ENCODE peak calls at places on chromosomes 12 and 14, in five cellular contexts. X, L, R, M and N are unnamed samples.

GRCh38 chr12:32155911-32156585 is 49.4 kb downstream of the BICD1 start:
- DNase-seq in X (no peak), L (no peak), R (peak; percentile 23), M (no peak), N (no peak)

GRCh38 chr12:59929091-59929490 is 333.3 kb downstream of the SLC16A7 start:
- DNase-seq in X (no peak), L (peak; percentile 19), R (peak; percentile 97), M (no peak), N (no peak)

GRCh38 chr12:65602579-65603295 is 221.5 kb upstream of the HMGA2 start:
- DNase-seq in X (peak; percentile 62), L (peak; percentile 68), R (peak; percentile 96), M (peak; percentile 76), N (peak; percentile 80)

GRCh38 chr14:99440278-99440677 is 40.4 kb downstream of the SETD3 start:
- DNase-seq in X (no peak), L (no peak), R (no peak), M (no peak), N (no peak)

GRCh38 chr12:103958621-103959020 is 7.1 kb upstream of the TDG start:
- DNase-seq in X (no peak), L (no peak), R (no peak), M (no peak), N (no peak)

GRCh38 chr14:33432407-33433023 is 493.8 kb downstream of the NPAS3 start:
- DNase-seq in X (no peak), L (no peak), R (peak; percentile 54), M (no peak), N (no peak)

GRCh38 chr12:49621651-49622500 is 1.5 kb upstream of the PRPF40B start:
- DNase-seq in X (no peak), L (no peak), R (no peak), M (no peak), N (no peak)

GRCh38 chr12:110279976-110280783 is 867 bp upstream of the ATP2A2 start:
- DNase-seq in X (peak; percentile 47), L (no peak), R (peak; percentile 64), M (no peak), N (peak; percentile 58)

GRCh38 chr14:100677925-100678765 is 48.5 kb upstream of the DLK1 start:
- DNase-seq in X (no peak), L (no peak), R (no peak), M (no peak), N (no peak)

GRCh38 chr12:42593781-42594322 is 4.3 kb upstream of the PRICKLE1 start:
- DNase-seq in X (no peak), L (no peak), R (no peak), M (no peak), N (no peak)

GRCh38 chr12:52147983-52148540 is 43.8 kb downstream of the KRT80 start:
- DNase-seq in X (no peak), L (no peak), R (no peak), M (no peak), N (no peak)

GRCh38 chr14:67562025-67562775 is 29.1 kb downstream of the PLEKHH1 start:
- DNase-seq in X (no peak), L (no peak), R (no peak), M (no peak), N (no peak)

GRCh38 chr14:97757491-97757890 is 960.3 kb downstream of the VRK1 start:
- DNase-seq in X (no peak), L (no peak), R (no peak), M (no peak), N (no peak)

GRCh38 chr14:75150150-75150549 is 23.3 kb upstream of the NEK9 start:
- DNase-seq in X (no peak), L (no peak), R (peak; percentile 76), M (no peak), N (no peak)

GRCh38 chr12:65808580-65808979 is 15.7 kb upstream of the HMGA2 start:
- DNase-seq in X (no peak), L (no peak), R (no peak), M (no peak), N (no peak)

GRCh38 chr14:69880051-69880487 is 853 bp downstream of the SMOC1 start:
- DNase-seq in X (no peak), L (no peak), R (peak; percentile 31), M (no peak), N (no peak)

GRCh38 chr12:49636979-49637378 is 13.6 kb downstream of the PRPF40B start:
- DNase-seq in X (peak; percentile 41), L (no peak), R (peak; percentile 68), M (no peak), N (peak; percentile 59)

GRCh38 chr12:69501154-69501895 is 31.1 kb downstream of the FRS2 start:
- DNase-seq in X (no peak), L (no peak), R (peak; percentile 54), M (no peak), N (no peak)

GRCh38 chr12:130787041-130787440 is 52.0 kb downstream of the STX2 start:
- DNase-seq in X (no peak), L (no peak), R (no peak), M (no peak), N (no peak)

GRCh38 chr12:106753526-106753925 is 21.0 kb upstream of the RIC8B start:
- DNase-seq in X (no peak), L (no peak), R (peak; percentile 22), M (no peak), N (no peak)

GRCh38 chr12:59084758-59085383 is 164.6 kb upstream of the LRIG3 start:
- DNase-seq in X (peak; percentile 19), L (peak; percentile 34), R (no peak), M (no peak), N (no peak)

GRCh38 chr12:32139064-32139421 is 32.4 kb downstream of the BICD1 start:
- DNase-seq in X (no peak), L (no peak), R (peak; percentile 27), M (no peak), N (no peak)

GRCh38 chr14:57834961-57835360 is 30.9 kb downstream of the SLC35F4 start:
- DNase-seq in X (no peak), L (no peak), R (no peak), M (no peak), N (no peak)

GRCh38 chr14:77124345-77125274 is 17.0 kb downstream of the ZDHHC22 start:
- DNase-seq in X (no peak), L (no peak), R (peak; percentile 44), M (no peak), N (peak; percentile 65)

GRCh38 chr12:53093777-53094393 is 3.6 kb upstream of the IGFBP6 start:
- DNase-seq in X (no peak), L (no peak), R (no peak), M (no peak), N (no peak)

GRCh38 chr14:22923746-22924145 is 4.8 kb upstream of the RBM23 start:
- DNase-seq in X (no peak), L (no peak), R (no peak), M (no peak), N (no peak)

GRCh38 chr12:99381992-99382391 is 265.6 kb upstream of the GARIN6 start:
- DNase-seq in X (no peak), L (no peak), R (peak; percentile 16), M (no peak), N (no peak)

GRCh38 chr14:39704581-39704980 is 272.3 kb upstream of the FBXO33 start:
- DNase-seq in X (no peak), L (no peak), R (no peak), M (no peak), N (no peak)
- TF ChIP-seq CTCF in X (no peak), L (no peak), R (no peak), M (no peak), N (no peak)

DNA sequence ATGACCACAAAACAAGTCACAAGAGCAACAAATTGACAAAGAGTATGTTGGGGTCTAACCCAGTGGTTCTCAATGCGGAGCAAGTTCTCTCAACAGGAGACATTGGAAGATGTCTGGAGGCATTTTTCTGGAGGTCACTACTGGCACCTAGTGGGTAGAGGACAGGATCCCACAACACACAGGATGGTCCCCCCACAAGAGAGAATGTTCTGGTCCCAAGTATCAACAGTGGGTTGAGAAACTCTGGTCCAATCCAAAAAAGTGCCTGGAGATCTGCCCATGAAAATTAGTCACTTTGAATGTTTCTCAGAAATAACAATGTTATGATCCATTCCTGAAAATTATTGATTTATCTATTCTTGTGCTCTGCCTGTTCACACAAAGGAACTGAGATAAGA is 3.3 kb downstream of the SSH1 start:
- DNase-seq in X (no peak), L (no peak), R (peak; percentile 68), M (no peak), N (no peak)
- TF ChIP-seq CTCF in X (no peak), L (peak; percentile 58), R (peak; percentile 44), M (peak; percentile 75), N (no peak)

GRCh38 chr12:124857921-124858461 is 5.7 kb downstream of the SCARB1 start:
- DNase-seq in X (no peak), L (no peak), R (no peak), M (no peak), N (no peak)

GRCh38 chr12:124856842-124857178 is 6.9 kb downstream of the SCARB1 start:
- DNase-seq in X (no peak), L (no peak), R (no peak), M (no peak), N (no peak)

GRCh38 chr12:124855275-124855957 is 8.2 kb downstream of the SCARB1 start:
- DNase-seq in X (no peak), L (no peak), R (no peak), M (no peak), N (no peak)

GRCh38 chr12:124854637-124855184 is 9.0 kb downstream of the SCARB1 start:
- DNase-seq in X (no peak), L (no peak), R (no peak), M (no peak), N (no peak)

GRCh38 chr12:124856132-124856841 is 7.4 kb downstream of the SCARB1 start:
- DNase-seq in X (no peak), L (no peak), R (no peak), M (no peak), N (no peak)
- TF ChIP-seq CTCF in X (no peak), L (no peak), R (no peak), M (no peak), N (no peak)

GRCh38 chr12:37672655-37673260 is 643.8 kb upstream of the ALG10B start:
- DNase-seq in X (no peak), L (no peak), R (peak; percentile 10), M (no peak), N (no peak)
- TF ChIP-seq CTCF in X (no peak), L (no peak), R (no peak), M (peak; percentile 33), N (peak; percentile 27)

GRCh38 chr12:41407240-41407799 is 219.2 kb downstream of the PDZRN4 start:
- DNase-seq in X (no peak), L (no peak), R (no peak), M (no peak), N (no peak)

DNA sequence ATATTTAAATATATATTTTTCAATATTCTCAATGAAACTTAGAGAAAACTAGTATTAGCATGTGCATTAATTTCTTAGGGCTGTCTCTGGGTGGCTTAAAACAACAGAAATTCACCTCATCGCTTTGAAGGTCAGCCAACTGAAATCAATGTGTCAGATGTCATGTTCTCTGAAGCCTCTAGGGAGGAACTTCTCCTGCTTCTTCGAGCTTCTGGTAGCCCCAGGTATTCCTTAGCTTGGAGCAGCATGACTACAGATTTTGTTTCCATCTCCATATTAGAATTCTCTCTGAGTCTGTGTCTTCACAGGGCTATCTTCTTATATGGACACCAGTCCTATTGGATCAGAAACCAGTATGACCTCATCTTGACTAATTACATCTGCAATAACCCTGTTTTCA is 221.5 kb downstream of the PDZRN4 start:
- DNase-seq in X (no peak), L (no peak), R (no peak), M (no peak), N (no peak)
- TF ChIP-seq CTCF in X (no peak), L (no peak), R (no peak), M (no peak), N (no peak)